ENCODE peak calls at places on chromosome 18, in four cellular contexts. K, X, D and B are unnamed samples.

GRCh38 chr18:37483984-37484892 is 81.4 kb downstream of the CELF4 start:
- DNase-seq in D (no peak), K (no peak), X (no peak), B (no peak)

GRCh38 chr18:47953471-47953931 is 23.0 kb upstream of the SMAD2 start:
- DNase-seq in K (no peak), X (no peak), D (no peak), B (no peak)

GRCh38 chr18:44799422-44800421 is 119.0 kb downstream of the SETBP1 start:
- DNase-seq in X (peak; percentile 48), K (no peak), D (no peak), B (no peak)

GRCh38 chr18:37671530-37671929 is 105.9 kb upstream of the CELF4 start:
- DNase-seq in D (no peak), X (no peak), K (no peak), B (no peak)

GRCh38 chr18:21134895-21135294 is 23.3 kb upstream of the ROCK1 start:
- DNase-seq in D (no peak), X (no peak), K (no peak), B (no peak)

GRCh38 chr18:42047721-42048120 is 92.7 kb downstream of the PIK3C3 start:
- DNase-seq in X (no peak), D (peak; percentile 10), K (no peak), B (no peak)

GRCh38 chr18:41131050-41131449 is 824.0 kb upstream of the PIK3C3 start:
- DNase-seq in X (no peak), D (no peak), K (no peak), B (no peak)

GRCh38 chr18:57436965-57437333 is 1.8 kb downstream of the ONECUT2 start:
- DNase-seq in K (no peak), X (no peak), D (no peak), B (no peak)

GRCh38 chr18:27184115-27185024 is 738 bp downstream of the CHST9 start:
- DNase-seq in D (no peak), K (no peak), X (no peak), B (peak; percentile 62)

GRCh38 chr18:64438178-64438577 is 289.3 kb upstream of the LINC00305 start:
- DNase-seq in K (no peak), X (no peak), D (no peak), B (no peak)

GRCh38 chr18:40380657-40381441 is 1574.2 kb upstream of the PIK3C3 start:
- DNase-seq in D (no peak), X (no peak), K (no peak), B (no peak)

GRCh38 chr18:77143196-77143595 is 10.6 kb upstream of the MBP start:
- DNase-seq in D (no peak), K (no peak), X (no peak), B (no peak)

GRCh38 chr18:55900380-55900779 is 312.4 kb upstream of the TCF4 start:
- DNase-seq in D (no peak), K (no peak), X (no peak), B (no peak)

DNA sequence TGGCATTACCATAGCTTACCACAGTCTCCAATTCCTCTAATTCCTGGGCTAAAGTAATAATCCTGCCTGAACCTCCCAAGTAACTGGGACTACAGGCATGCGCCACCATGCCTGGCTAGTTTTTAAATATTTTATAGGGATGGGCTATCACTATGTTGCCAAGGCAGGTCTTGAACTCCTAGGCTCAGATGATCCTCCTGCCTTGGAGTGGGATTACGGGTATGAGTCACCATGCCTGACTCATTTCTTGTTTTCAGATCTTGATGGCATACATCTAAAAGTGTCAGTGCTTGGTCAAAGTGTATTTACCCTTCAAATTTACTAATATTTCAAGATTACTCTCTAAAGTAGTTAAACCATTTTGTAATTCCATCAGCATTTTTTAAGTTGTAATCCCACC is 9.4 kb upstream of the SOCS6 start:
- DNase-seq in X (no peak), K (no peak), D (no peak), B (no peak)
- TF ChIP-seq ETV6 in X (no peak), K (no peak), D (no peak), B (no peak)

DNA sequence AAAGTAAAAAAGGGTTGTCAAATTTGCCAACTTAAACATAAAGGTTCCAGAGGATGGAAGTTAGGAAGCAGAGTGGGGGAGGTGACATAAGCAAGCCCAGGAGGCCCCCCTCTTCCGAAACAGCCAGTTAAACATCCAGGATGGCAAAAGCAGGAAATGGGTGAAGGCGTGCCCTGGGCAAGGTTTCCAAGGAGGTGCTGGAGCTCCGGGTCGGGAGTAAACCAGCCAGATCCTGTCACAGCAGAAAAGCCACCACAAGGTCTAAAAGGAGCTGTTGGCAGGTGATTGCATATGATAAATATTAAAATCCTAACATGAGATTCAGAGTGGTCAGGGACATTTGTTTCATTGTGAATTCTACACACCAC is 572.2 kb upstream of the SALL3 start:
- DNase-seq in X (no peak), D (no peak), K (no peak), B (no peak)
- TF ChIP-seq CREB1 in X (no peak), D (no peak), K (no peak), B (no peak)

GRCh38 chr18:59799383-59800015 is 100.3 kb upstream of the PMAIP1 start:
- DNase-seq in X (no peak), K (no peak), D (no peak), B (no peak)
- TF ChIP-seq ETV6 in X (no peak), K (no peak), D (no peak), B (no peak)

GRCh38 chr18:7164610-7165009 is 47.0 kb upstream of the LAMA1 start:
- DNase-seq in X (no peak), K (no peak), D (no peak), B (no peak)
- TF ChIP-seq CREB1 in X (no peak), K (no peak), D (no peak), B (no peak)

DNA sequence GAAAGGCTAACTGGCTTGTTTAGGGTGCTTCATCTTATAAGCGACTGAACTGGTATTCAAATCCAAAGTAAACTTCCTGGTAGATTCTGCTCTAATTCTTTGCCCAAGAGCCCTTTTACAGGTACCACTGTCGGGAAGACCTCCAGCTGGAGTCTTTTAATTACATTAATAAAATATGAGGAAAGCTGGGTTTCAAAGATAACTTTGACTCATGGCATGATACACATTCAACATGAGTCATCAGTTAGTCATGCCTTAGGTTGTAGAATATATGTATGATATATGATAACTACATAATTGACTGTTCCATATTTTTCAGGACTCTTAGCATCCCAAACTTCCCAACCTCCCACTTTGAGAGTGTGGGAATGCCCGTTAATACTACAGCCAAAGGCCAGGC is 32.3 kb downstream of the ZCCHC2 start:
- DNase-seq in D (no peak), K (peak; percentile 19), X (no peak), B (no peak)
- TF ChIP-seq ETV6 in D (no peak), K (no peak), X (no peak), B (no peak)

GRCh38 chr18:31610841-31611240 is 19.2 kb downstream of the TTR start:
- DNase-seq in D (peak; percentile 61), K (no peak), X (no peak), B (peak; percentile 63)
- TF ChIP-seq CREB1 in D (no peak), K (no peak), X (no peak), B (no peak)

DNA sequence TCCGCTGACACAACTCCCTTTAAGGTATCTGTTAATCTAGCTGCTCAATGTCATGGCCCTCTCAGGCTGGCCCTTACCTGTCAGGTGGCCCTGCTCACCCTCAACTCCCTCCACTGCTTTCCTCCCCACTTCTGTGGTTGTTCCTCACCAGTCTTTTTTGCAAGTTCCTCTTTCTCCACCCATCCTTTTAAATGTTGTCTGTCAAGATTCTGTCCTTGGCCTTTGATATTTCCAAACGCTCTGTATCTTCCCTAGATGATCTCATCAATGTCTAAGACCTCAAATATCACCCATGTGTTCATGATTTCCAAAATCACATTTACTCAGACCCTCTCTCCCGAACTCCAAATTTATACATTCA is 3.5 kb downstream of the PTPN2 start:
- DNase-seq in K (no peak), D (no peak), X (no peak), B (no peak)
- TF ChIP-seq ETV6 in K (no peak), D (no peak), X (no peak), B (no peak)

GRCh38 chr18:25831226-25831828 is 259.1 kb downstream of the SS18 start:
- DNase-seq in K (no peak), D (no peak), X (no peak), B (no peak)
- TF ChIP-seq CREB1 in K (no peak), D (no peak), X (no peak), B (no peak)

DNA sequence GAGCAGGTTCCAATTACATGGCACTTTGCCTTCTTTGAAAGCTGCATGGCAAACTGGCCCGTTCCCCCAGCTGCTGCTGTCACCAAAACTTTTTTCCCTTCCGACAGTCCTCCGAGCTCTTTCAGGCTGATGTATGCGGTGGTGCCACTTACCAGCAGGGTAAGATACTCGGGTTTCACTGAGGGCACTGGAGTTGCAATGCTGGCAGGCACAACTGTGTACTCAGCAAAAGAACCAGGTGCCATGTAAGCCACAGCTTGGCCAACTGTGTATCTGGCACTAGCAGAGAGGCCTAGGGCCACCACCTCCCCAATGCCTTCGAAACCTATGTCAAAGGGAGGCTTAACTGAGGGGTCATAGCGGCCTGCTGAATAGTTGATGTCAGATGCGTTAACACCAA is 7.0 kb downstream of the PTGR3 start:
- DNase-seq in K (no peak), X (no peak), D (no peak), B (no peak)
- TF ChIP-seq ETV6 in K (no peak), X (no peak), D (no peak), B (no peak)

GRCh38 chr18:23599809-23600208 is 13.5 kb upstream of the NPC1 start:
- DNase-seq in X (no peak), D (no peak), K (no peak), B (no peak)

GRCh38 chr18:23593720-23594119 is 7.4 kb upstream of the NPC1 start:
- DNase-seq in X (no peak), K (no peak), D (no peak), B (no peak)

GRCh38 chr18:23591011-23591410 is 4.7 kb upstream of the NPC1 start:
- DNase-seq in D (no peak), X (no peak), K (no peak), B (no peak)

GRCh38 chr18:23595610-23596009 is 9.3 kb upstream of the NPC1 start:
- DNase-seq in X (no peak), K (no peak), D (no peak), B (no peak)

DNA sequence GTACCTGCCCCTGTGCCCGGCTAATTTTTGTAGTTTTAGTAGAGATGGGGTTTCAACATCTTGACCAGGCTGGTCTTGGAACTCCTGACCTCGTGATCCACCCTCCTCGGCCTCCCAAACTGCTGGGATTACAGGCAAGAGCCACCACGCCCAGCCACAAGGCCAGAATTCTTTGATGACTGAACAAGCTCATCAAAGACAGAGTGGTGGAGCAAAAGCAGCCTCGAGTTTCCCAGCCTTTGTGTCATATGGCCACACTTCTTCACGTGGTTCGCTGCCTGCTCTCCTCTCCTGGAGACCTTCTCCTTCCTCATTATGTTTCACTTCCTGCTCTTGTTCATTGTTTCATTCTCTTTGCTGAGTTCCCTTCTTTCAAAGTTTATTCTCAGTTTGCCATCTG is 9.9 kb upstream of the NPC1 start:
- DNase-seq in D (no peak), K (no peak), X (no peak), B (no peak)
- TF ChIP-seq CREB1 in D (no peak), K (no peak), X (no peak), B (no peak)